ENCODE peak calls at places on chromosomes 11 and 22, in six cellular contexts. H, K, U, R, L and S are unnamed samples.

GRCh38 chr11:75195164-75195962 is 44.5 kb downstream of the SLCO2B1 start:
- DNase-seq in H (no peak), K (no peak), U (no peak), R (no peak), L (no peak), S (no peak)

GRCh38 chr11:93844568-93844967 is 5.8 kb downstream of the VSTM5 start:
- DNase-seq in H (no peak), K (no peak), U (no peak), R (no peak), L (no peak), S (no peak)

GRCh38 chr22:39244073-39244495 is 698 bp downstream of the PDGFB start:
- DNase-seq in H (no peak), K (no peak), U (no peak), R (no peak), L (no peak), S (no peak)

GRCh38 chr22:19149047-19149883 is 827 bp downstream of the GSC2 start:
- DNase-seq in H (no peak), K (no peak), U (no peak), R (no peak), L (no peak), S (no peak)

GRCh38 chr11:69212121-69213110 is 56.7 kb downstream of the SMIM38 start:
- DNase-seq in H (no peak), K (no peak), U (no peak), R (no peak), L (no peak), S (no peak)

GRCh38 chr22:29313126-29314071 is 2.1 kb downstream of the RASL10A start:
- DNase-seq in H (no peak), K (peak), U (peak), R (no peak), L (no peak), S (peak)

GRCh38 chr11:45936655-45937054 is 14.2 kb downstream of the LARGE2 start:
- DNase-seq in H (no peak), K (no peak), U (no peak), R (no peak), L (no peak), S (no peak)

GRCh38 chr22:44214187-44214586 is 33.5 kb downstream of the PARVG start:
- DNase-seq in H (no peak), K (no peak), U (no peak), R (no peak), L (no peak), S (no peak)

GRCh38 chr11:33248416-33248957 is 8.7 kb upstream of the HIPK3 start:
- DNase-seq in H (peak), K (no peak), U (no peak), R (no peak), L (no peak), S (no peak)

GRCh38 chr11:65865550-65866172 is 5.4 kb downstream of the MUS81 start:
- DNase-seq in H (no peak), K (no peak), U (no peak), R (no peak), L (no peak), S (no peak)

GRCh38 chr22:29917052-29917902 is 34.3 kb downstream of the MTMR3 start:
- DNase-seq in H (peak), K (no peak), U (no peak), R (no peak), L (no peak), S (no peak)

GRCh38 chr11:8841899-8842298 is 69.1 kb upstream of the AKIP1 start:
- DNase-seq in H (peak), K (no peak), U (no peak), R (no peak), L (no peak), S (no peak)

GRCh38 chr11:73221451-73221850 is 3.4 kb downstream of the P2RY2 start:
- DNase-seq in H (peak), K (no peak), U (no peak), R (no peak), L (no peak), S (no peak)

GRCh38 chr11:48005878-48006277 is 25.5 kb downstream of the PTPRJ start:
- DNase-seq in H (no peak), K (no peak), U (no peak), R (no peak), L (no peak), S (no peak)

GRCh38 chr11:95863486-95864140 is 60.3 kb downstream of the MTMR2 start:
- DNase-seq in H (no peak), K (no peak), U (no peak), R (no peak), L (no peak), S (no peak)

DNA sequence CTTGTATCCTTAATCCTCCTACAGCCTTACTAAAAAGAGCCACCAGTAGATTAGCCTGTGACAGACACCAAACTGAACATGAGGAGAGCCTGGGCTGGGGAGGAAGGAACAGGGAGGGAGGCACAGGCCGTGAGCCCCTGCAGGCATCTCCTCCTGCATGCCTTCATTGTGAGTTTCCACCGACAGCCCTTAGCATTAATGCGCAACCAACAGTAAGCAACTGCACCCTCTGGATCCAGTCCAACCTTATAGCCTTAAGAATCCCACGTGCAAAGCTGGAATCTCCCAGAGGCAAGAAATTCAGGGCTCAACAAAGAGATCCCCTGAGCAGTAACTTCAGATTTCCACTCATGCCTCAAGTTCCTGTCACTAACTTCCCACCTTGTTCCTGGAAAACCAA is 84.6 kb downstream of the ETS1 start:
- DNase-seq in H (no peak), K (no peak), U (no peak), R (no peak), L (no peak), S (no peak)
- TF ChIP-seq POLR2AphosphoS5 in H (no peak), K (no peak), U (no peak), R (no peak), L (no peak), S (no peak)

GRCh38 chr11:1129666-1130160 is 28.0 kb upstream of the MUC5AC start:
- DNase-seq in H (no peak), K (peak), U (no peak), R (no peak), L (no peak), S (peak)
- TF ChIP-seq TAF1 in H (no peak), K (no peak), U (no peak), R (no peak), L (no peak), S (no peak)

DNA sequence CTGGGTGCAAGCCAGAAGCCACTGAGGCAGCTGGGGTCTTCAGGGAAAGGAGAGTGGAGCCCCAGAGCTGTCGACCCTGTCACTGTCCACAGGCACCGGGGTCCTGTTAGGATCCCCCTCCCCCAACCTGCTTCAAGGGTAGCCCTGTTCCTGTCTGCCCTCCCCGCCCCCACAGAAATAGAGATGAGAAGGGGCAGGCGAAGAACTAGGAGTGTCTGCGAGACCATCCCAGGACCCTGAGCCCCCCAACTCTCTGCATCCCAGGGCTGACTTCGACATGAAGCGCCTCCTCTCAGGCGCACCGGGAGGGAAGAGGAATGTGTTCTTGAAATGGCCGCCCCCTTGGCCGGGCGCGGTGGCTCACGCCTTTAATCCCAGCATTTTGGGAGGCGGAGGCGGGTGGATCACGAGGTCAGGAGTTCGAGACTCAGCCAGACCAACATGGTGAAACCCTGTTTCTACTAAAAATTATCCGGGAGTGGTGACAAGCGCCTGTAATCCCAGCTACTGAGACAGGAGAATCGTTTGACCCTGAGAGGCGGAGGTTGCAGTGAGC is 607 bp upstream of the ZNF70 start:
- DNase-seq in H (no peak), K (no peak), U (no peak), R (peak), L (no peak), S (peak)
- TF ChIP-seq POLR2A in H (no peak), K (no peak), U (no peak), R (peak), L (no peak), S (no peak)

DNA sequence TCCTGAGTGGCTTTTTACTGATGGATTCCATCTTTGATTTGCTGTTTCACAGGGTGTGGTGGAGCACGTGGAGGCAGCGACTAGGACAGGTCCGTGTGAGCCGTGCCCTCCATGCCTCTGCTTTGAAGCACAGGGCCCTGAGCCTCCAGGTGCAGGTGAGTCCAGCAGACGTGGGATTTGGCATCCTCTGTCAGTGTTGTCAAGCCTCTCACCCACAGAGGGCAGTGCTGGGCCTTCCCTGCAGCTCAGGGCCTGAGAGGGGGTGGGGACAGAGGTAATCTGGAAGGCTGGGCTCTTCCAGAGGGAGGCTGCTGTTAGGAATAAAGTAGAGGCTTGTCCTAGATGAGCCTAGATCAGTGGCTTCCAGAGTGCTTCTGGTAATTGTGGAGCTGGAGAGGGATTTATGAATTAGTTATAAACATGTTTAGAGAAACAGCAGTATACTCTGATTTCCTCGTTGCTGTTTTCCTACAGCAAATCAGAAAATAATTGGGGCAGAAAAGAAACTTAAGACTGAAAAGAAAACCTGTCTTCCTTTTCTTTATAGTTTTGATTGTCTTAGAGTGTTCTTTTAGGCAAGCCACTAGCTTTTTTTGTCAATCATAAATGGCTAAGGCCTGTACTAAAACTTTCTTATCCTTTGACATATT is 65.0 kb downstream of the SFI1 start:
- DNase-seq in H (peak), K (peak), U (peak), R (peak), L (no peak), S (peak)
- TF ChIP-seq POLR2AphosphoS5 in H (no peak), K (no peak), U (no peak), R (no peak), L (no peak), S (no peak)

GRCh38 chr11:64788321-64789215 is 10.2 kb upstream of the SF1 start:
- DNase-seq in H (no peak), K (no peak), U (no peak), R (no peak), L (no peak), S (peak)

GRCh38 chr11:64784813-64785581 is 6.7 kb upstream of the SF1 start:
- DNase-seq in H (no peak), K (no peak), U (no peak), R (no peak), L (no peak), S (no peak)

GRCh38 chr11:64786308-64786707 is 8.0 kb upstream of the SF1 start:
- DNase-seq in H (no peak), K (no peak), U (no peak), R (no peak), L (no peak), S (no peak)

GRCh38 chr11:64789331-64790204 is 11.2 kb upstream of the SF1 start:
- DNase-seq in H (no peak), K (no peak), U (no peak), R (no peak), L (no peak), S (peak)

DNA sequence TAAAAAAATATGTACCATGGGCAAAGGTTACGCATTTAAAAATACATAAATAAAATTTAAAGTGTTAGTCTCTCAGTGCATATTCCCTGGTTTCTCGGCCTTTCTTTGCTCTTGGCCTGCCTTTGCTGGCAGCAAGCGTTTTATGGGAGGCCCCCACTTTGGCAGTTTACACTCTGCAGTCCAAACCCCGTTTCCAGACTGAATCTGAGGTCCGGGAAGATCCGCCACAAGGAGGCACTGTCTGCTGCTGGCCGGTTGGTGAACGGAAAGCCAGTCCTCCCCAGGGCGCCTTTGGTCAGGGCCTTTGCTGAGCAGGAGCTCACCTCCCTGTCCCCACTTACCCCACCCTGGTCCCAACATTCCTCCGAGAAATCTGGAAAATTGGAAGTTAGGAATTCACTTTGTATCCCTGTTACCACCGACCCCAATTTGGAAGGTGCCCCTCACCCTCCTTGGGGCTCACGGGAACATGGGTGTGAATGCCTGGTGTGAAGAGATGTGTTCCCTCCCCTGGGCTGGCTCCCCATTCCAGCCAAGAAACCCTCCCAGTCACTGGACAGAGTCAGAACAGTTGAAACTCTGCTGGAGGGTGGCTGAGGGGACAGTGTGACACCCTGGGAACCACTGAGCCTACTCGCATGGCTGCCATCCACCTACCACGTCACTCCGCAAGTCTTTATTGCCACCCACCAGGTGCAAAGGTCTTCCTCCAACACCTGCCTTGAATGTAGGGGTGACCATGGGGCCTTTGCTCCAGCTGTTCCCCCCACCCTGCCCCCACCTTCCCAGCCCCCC is 9.4 kb upstream of the SF1 start:
- DNase-seq in H (peak), K (peak), U (no peak), R (peak), L (no peak), S (peak)
- TF ChIP-seq TAF1 in H (no peak), K (no peak), U (peak), R (no peak), L (no peak), S (no peak)

DNA sequence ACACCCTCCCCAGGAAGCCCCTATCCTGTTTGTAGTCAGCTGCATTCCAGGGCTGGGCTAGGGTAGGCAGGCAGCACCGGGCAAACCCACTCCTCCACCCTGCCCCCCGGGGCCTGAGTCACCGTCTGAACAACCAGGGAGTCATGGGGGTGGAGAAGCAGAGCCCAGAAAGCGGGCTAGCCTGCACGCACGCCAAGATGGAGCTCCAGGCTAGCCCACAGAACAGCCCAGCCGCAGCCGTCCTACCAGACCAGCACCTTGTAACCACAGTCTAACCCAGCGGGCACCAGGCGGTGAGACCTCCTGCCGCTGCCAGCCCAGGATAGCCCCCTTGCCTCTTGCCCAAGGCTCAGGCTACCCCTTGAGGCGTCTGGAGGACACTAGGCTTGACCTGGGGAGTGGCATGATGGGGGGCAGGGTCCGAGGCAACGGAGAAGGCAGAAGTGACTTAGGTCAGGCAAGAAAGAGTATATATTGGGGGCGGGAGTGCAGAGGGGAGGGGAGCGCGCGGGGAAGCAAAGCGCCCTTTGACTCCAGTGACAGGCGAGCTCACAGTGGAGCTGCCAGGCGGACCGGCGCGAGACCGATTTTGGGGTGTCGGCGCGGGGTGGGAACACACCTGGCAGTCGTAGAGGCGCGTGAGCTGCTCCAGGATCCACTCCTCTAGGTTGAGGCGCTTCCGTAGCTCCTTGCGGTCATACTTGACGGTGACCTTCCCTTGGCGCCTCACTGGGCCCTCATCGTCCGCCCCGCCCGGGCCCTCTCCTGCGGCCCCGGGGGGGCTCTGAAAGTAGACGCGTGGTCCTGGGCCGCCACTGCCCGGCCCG is 733 bp downstream of the PPP1R14B start:
- DNase-seq in H (peak), K (no peak), U (no peak), R (peak), L (no peak), S (no peak)
- TF ChIP-seq POLR2A in H (no peak), K (peak), U (no peak), R (peak), L (peak), S (no peak)

DNA sequence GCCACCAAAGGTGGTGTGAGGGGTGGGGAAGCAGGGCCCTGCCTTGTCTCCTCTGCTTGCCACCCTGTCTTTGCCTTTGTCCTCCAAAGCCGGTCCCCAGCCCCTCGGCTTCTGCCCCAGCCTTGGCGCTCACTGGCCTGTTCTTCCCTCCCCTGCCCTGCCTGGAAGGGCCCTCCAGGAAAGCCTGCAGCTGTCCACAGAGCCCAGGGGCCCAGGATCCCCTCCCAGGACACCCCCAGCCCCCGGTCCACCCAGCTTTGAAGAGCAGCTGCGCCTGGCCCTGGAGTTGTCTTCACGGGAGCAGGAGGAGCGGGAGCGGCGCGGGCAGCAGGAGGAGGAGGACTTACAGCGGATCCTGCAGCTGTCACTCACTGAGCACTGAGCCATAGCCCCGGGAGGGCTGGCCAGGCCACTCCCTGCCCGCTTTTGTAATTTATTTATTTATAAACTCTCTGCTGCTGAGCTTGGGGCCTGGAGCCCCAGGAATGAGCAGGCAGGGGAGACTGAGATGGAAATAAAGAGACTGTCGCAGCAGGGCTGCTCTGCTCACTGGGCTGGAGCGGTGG is 1.3 kb upstream of the SSH3 start:
- DNase-seq in H (no peak), K (no peak), U (no peak), R (no peak), L (no peak), S (peak)
- TF ChIP-seq POLR2AphosphoS5 in H (no peak), K (no peak), U (no peak), R (no peak), L (no peak), S (no peak)